ENCODE peak calls at places on chromosomes 5 and 9, in ten cellular contexts. One of them, this sample, is unnamed. For H3K4me1, the result is how much of the 10 kb centered on the place peaks cover.

GRCh38 chr9:23005061-23005690 is 558.6 kb downstream of the DMRTA1 start:
- DNase-seq in psoas muscle: no peak
- DNase-seq in tibial nerve: no peak
- DNase-seq in esophagus squamous epithelium: no peak
- DNase-seq in fibroblast of lung: no peak
- DNase-seq in ovary: no peak
- DNase-seq in HCT116: no peak
- DNase-seq in lung: no peak
- DNase-seq in breast epithelium: no peak
- DNase-seq in tibial artery: no peak
- DNase-seq in this sample: no peak

GRCh38 chr9:89000281-89000875 is 9.1 kb downstream of the S1PR3 start:
- DNase-seq in psoas muscle: no peak
- DNase-seq in tibial nerve: no peak
- DNase-seq in esophagus squamous epithelium: no peak
- DNase-seq in fibroblast of lung: no peak
- DNase-seq in ovary: no peak
- DNase-seq in HCT116: no peak
- DNase-seq in lung: peak
- DNase-seq in breast epithelium: no peak
- DNase-seq in tibial artery: peak
- DNase-seq in this sample: no peak

GRCh38 chr5:144198386-144198785 is 27.7 kb downstream of the KCTD16 start:
- DNase-seq in psoas muscle: no peak
- DNase-seq in tibial nerve: no peak
- DNase-seq in esophagus squamous epithelium: no peak
- DNase-seq in fibroblast of lung: peak
- DNase-seq in ovary: no peak
- DNase-seq in HCT116: no peak
- DNase-seq in lung: no peak
- DNase-seq in breast epithelium: no peak
- DNase-seq in tibial artery: no peak
- DNase-seq in this sample: no peak

GRCh38 chr9:76107487-76107886 is 217.0 kb downstream of the PCSK5 start:
- DNase-seq in psoas muscle: no peak
- DNase-seq in tibial nerve: peak
- DNase-seq in esophagus squamous epithelium: no peak
- DNase-seq in fibroblast of lung: peak
- DNase-seq in ovary: no peak
- DNase-seq in HCT116: no peak
- DNase-seq in lung: no peak
- DNase-seq in breast epithelium: peak
- DNase-seq in tibial artery: peak
- DNase-seq in this sample: peak

GRCh38 chr9:112894031-112894430 is 3.4 kb upstream of the SLC46A2 start:
- DNase-seq in psoas muscle: no peak
- DNase-seq in tibial nerve: no peak
- DNase-seq in esophagus squamous epithelium: no peak
- DNase-seq in fibroblast of lung: no peak
- DNase-seq in ovary: no peak
- DNase-seq in HCT116: no peak
- DNase-seq in lung: no peak
- DNase-seq in breast epithelium: no peak
- DNase-seq in tibial artery: no peak
- DNase-seq in this sample: no peak

GRCh38 chr5:171630047-171630669 is 155.5 kb upstream of the SMIM23 start:
- DNase-seq in psoas muscle: peak
- DNase-seq in tibial nerve: no peak
- DNase-seq in esophagus squamous epithelium: no peak
- DNase-seq in fibroblast of lung: peak
- DNase-seq in ovary: peak
- DNase-seq in HCT116: peak
- DNase-seq in lung: peak
- DNase-seq in breast epithelium: no peak
- DNase-seq in tibial artery: peak
- DNase-seq in this sample: no peak

GRCh38 chr9:36317766-36318165 is 59.5 kb upstream of the GNE start:
- DNase-seq in psoas muscle: peak
- DNase-seq in tibial nerve: no peak
- DNase-seq in esophagus squamous epithelium: no peak
- DNase-seq in fibroblast of lung: no peak
- DNase-seq in ovary: no peak
- DNase-seq in HCT116: no peak
- DNase-seq in lung: peak
- DNase-seq in breast epithelium: peak
- DNase-seq in tibial artery: no peak
- DNase-seq in this sample: no peak

GRCh38 chr5:54659651-54660050 is 142.1 kb downstream of the SNX18 start:
- DNase-seq in psoas muscle: no peak
- DNase-seq in tibial nerve: no peak
- DNase-seq in esophagus squamous epithelium: no peak
- DNase-seq in fibroblast of lung: peak
- DNase-seq in ovary: no peak
- DNase-seq in HCT116: no peak
- DNase-seq in lung: no peak
- DNase-seq in breast epithelium: peak
- DNase-seq in tibial artery: no peak
- DNase-seq in this sample: peak

GRCh38 chr9:78121488-78121887 is 89.9 kb upstream of the GNAQ start:
- DNase-seq in psoas muscle: peak
- DNase-seq in tibial nerve: peak
- DNase-seq in esophagus squamous epithelium: no peak
- DNase-seq in fibroblast of lung: peak
- DNase-seq in ovary: peak
- DNase-seq in HCT116: peak
- DNase-seq in lung: peak
- DNase-seq in breast epithelium: peak
- DNase-seq in tibial artery: peak
- DNase-seq in this sample: no peak

GRCh38 chr5:154444559-154445421 is 1.0 kb upstream of the SAP30L start:
- DNase-seq in psoas muscle: no peak
- DNase-seq in tibial nerve: peak
- DNase-seq in esophagus squamous epithelium: no peak
- DNase-seq in fibroblast of lung: no peak
- DNase-seq in ovary: peak
- DNase-seq in HCT116: no peak
- DNase-seq in lung: no peak
- DNase-seq in breast epithelium: no peak
- DNase-seq in tibial artery: no peak
- DNase-seq in this sample: no peak

GRCh38 chr5:51302358-51302757 is 80.9 kb upstream of the ISL1 start:
- DNase-seq in psoas muscle: no peak
- DNase-seq in tibial nerve: no peak
- DNase-seq in esophagus squamous epithelium: no peak
- DNase-seq in fibroblast of lung: no peak
- DNase-seq in ovary: no peak
- DNase-seq in HCT116: no peak
- DNase-seq in lung: no peak
- DNase-seq in breast epithelium: no peak
- DNase-seq in tibial artery: no peak
- DNase-seq in this sample: no peak

GRCh38 chr5:113693205-113693553 is 179.7 kb downstream of the YTHDC2 start:
- DNase-seq in psoas muscle: no peak
- DNase-seq in tibial nerve: no peak
- DNase-seq in esophagus squamous epithelium: no peak
- DNase-seq in fibroblast of lung: no peak
- DNase-seq in ovary: no peak
- DNase-seq in HCT116: no peak
- DNase-seq in lung: no peak
- DNase-seq in breast epithelium: no peak
- DNase-seq in tibial artery: no peak
- DNase-seq in this sample: no peak

DNA sequence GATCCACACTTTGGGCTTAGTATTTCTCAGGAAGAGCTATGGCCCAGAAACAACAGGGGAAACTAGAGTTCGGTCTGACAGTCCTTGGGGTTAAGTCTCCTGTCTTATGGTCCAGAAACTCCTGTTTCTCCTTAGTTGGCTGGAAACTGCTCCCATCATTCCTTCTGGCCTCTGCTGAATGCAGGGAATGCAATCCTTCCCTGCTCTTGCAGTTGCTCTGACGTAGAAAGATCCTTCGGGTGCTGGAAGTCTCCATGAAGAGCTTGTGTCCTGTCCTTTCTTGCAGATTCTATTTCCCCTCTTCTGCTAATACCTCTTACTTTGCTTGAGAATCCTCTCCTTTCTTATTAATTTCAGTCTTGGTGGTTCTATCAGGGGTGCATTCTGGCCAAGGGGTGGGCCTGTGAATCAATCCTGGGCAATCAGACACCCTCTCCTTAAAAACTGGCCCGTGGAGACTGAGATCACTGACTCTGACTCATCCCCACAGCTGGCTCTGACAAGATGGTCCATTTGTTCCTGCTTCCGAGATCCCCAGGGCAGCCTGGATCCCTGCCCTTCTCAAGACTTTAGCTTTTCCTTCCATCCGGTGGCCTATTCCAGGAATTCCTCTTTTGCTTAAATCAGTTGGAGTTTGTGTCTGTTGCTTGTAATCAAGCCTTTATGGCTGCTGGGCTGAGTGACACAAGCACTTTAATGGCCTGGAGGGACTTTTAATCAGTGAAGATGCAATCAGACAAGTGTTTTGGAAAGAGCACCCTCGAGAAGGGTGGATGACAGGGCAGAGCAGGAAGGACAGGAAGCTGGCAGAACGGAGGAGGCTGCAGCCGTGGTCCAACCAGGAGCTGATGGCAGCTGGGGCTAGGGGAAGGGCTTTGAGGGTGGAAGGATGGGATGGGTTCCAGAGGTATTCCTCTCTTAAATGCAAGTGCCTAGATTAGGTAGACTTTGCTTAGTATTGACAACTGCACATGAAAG is 23.7 kb downstream of the PTGS1 start:
- DNase-seq in psoas muscle: peak
- DNase-seq in tibial nerve: peak
- DNase-seq in esophagus squamous epithelium: no peak
- DNase-seq in fibroblast of lung: peak
- DNase-seq in ovary: no peak
- DNase-seq in HCT116: no peak
- DNase-seq in lung: peak
- DNase-seq in breast epithelium: no peak
- DNase-seq in tibial artery: peak
- DNase-seq in this sample: no peak
- H3K4me1 ChIP-seq in psoas muscle: under half
- H3K4me1 ChIP-seq in tibial nerve: under half
- H3K4me1 ChIP-seq in esophagus squamous epithelium: under half
- H3K4me1 ChIP-seq in fibroblast of lung: under half
- H3K4me1 ChIP-seq in ovary: under half
- H3K4me1 ChIP-seq in HCT116: under half
- H3K4me1 ChIP-seq in lung: under half
- H3K4me1 ChIP-seq in breast epithelium: under half
- H3K4me1 ChIP-seq in tibial artery: under half
- H3K4me1 ChIP-seq in this sample: under half

DNA sequence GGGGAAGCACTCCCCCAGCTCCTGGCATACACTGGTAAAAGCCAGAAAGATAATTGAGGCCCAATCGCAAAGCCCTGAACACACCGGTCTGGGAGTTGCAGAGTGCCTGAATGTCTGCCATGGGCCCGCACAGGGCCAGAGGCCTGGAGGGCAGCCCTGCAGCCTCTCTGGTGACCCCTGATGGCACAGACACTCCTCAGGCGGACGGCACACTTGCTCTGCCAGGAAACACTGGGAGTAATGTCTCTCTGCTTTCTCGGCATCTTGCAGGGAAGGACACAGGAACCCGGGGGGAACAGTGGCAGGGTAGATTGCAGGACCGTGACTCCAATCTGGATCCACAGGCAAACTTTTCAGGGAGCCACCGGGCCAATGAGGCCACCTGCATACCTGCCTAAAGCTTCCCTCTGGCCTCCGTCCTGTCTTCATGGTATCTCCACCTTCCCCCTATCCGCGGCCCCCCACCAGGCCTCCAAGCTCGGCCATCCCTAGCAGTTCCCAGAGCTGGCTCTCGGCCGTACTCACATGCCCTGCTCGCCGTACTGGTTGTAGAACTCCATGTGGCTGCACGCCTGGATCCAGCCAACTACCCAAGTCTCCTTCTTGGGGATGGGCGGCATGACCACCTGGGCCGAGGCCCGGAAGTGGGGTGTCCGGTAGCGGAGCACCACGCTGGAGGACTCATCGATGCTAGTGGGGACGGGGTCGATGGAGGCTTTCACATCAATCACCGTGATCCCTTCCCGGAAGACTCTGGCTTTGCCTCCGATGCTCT is 791 bp downstream of the FAM78A start:
- DNase-seq in psoas muscle: peak
- DNase-seq in tibial nerve: no peak
- DNase-seq in esophagus squamous epithelium: no peak
- DNase-seq in fibroblast of lung: no peak
- DNase-seq in ovary: no peak
- DNase-seq in HCT116: no peak
- DNase-seq in lung: no peak
- DNase-seq in breast epithelium: no peak
- DNase-seq in tibial artery: no peak
- DNase-seq in this sample: no peak
- H3K4me3 ChIP-seq in psoas muscle: peak
- H3K4me3 ChIP-seq in tibial nerve: peak
- H3K4me3 ChIP-seq in esophagus squamous epithelium: peak
- H3K4me3 ChIP-seq in fibroblast of lung: no peak
- H3K4me3 ChIP-seq in ovary: peak
- H3K4me3 ChIP-seq in HCT116: no peak
- H3K4me3 ChIP-seq in lung: peak
- H3K4me3 ChIP-seq in breast epithelium: peak
- H3K4me3 ChIP-seq in tibial artery: peak
- H3K4me3 ChIP-seq in this sample: peak

GRCh38 chr9:12716823-12717222 is 23.6 kb downstream of the TYRP1 start:
- DNase-seq in psoas muscle: no peak
- DNase-seq in tibial nerve: no peak
- DNase-seq in esophagus squamous epithelium: no peak
- DNase-seq in fibroblast of lung: no peak
- DNase-seq in ovary: no peak
- DNase-seq in HCT116: no peak
- DNase-seq in lung: no peak
- DNase-seq in breast epithelium: no peak
- DNase-seq in tibial artery: no peak
- DNase-seq in this sample: no peak
- TF ChIP-seq CTCF in psoas muscle: peak
- TF ChIP-seq CTCF in tibial nerve: no peak
- TF ChIP-seq CTCF in esophagus squamous epithelium: no peak
- TF ChIP-seq CTCF in fibroblast of lung: no peak
- TF ChIP-seq CTCF in ovary: no peak
- TF ChIP-seq CTCF in HCT116: no peak
- TF ChIP-seq CTCF in lung: no peak
- TF ChIP-seq CTCF in breast epithelium: no peak
- TF ChIP-seq CTCF in tibial artery: no peak
- TF ChIP-seq CTCF in this sample: no peak

DNA sequence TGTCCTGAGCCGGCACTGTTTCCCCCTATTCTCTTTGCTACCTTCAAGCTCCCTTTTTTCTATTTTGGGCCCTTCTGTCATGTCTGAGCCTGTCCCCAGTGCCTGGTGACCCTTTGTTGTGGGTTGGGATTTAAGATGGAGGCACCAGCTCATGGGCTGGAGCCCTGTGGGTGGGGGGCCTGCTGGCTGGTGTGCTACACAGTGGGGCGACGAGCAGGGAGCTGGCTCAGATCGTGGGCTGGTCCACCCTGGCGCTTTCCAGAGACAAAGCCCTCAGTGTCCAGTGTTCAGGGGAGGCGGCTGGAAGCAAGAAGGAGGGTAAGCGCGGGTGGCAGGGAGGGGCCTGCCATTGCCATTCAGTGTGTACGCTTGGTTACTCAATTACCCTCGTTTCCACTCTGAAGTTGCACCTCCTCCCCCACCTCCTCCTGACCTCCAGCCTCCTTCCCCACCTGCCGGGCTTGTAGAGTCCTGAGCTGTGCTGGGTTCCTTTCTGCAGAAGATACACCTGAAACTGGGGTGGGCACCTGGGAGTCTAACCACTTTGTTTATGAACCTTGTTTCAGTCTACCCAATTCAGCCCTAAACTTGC is 49.8 kb downstream of the MVB12B start:
- DNase-seq in psoas muscle: no peak
- DNase-seq in tibial nerve: no peak
- DNase-seq in esophagus squamous epithelium: no peak
- DNase-seq in fibroblast of lung: no peak
- DNase-seq in ovary: no peak
- DNase-seq in HCT116: no peak
- DNase-seq in lung: no peak
- DNase-seq in breast epithelium: no peak
- DNase-seq in tibial artery: no peak
- DNase-seq in this sample: no peak
- H3K4me1 ChIP-seq in psoas muscle: half or more
- H3K4me1 ChIP-seq in tibial nerve: under half
- H3K4me1 ChIP-seq in esophagus squamous epithelium: under half
- H3K4me1 ChIP-seq in fibroblast of lung: under half
- H3K4me1 ChIP-seq in ovary: under half
- H3K4me1 ChIP-seq in HCT116: under half
- H3K4me1 ChIP-seq in lung: under half
- H3K4me1 ChIP-seq in breast epithelium: under half
- H3K4me1 ChIP-seq in tibial artery: under half
- H3K4me1 ChIP-seq in this sample: under half